ENCODE peak calls at places on chromosome 17, in four cellular contexts. E, A, O and C are unnamed samples.

GRCh38 chr17:44008205-44008909 is 3.9 kb downstream of the NAGS start:
- DNase-seq in O (no peak), E (no peak), A (no peak), C (no peak)

GRCh38 chr17:45376171-45376564 is 56.5 kb downstream of the ARHGAP27 start:
- DNase-seq in E (no peak), O (no peak), A (no peak), C (no peak)

GRCh38 chr17:79079421-79080200 is 5.0 kb downstream of the ENGASE start:
- DNase-seq in O (no peak), A (no peak), E (no peak), C (no peak)

GRCh38 chr17:75508848-75509450 is 6.4 kb downstream of the CASKIN2 start:
- DNase-seq in O (no peak), A (no peak), E (no peak), C (no peak)

GRCh38 chr17:13594310-13594709 is 7.4 kb downstream of the HS3ST3A1 start:
- DNase-seq in E (no peak), O (no peak), A (no peak), C (no peak)

GRCh38 chr17:34412022-34412421 is 49.0 kb upstream of the CCL1 start:
- DNase-seq in E (no peak), O (no peak), A (no peak), C (no peak)

GRCh38 chr17:31472137-31472536 is 80.7 kb downstream of the RAB11FIP4 start:
- DNase-seq in O (no peak), A (no peak), E (no peak), C (no peak)

GRCh38 chr17:79990051-79990592 is 45.5 kb downstream of the TBC1D16 start:
- DNase-seq in E (no peak), O (no peak), A (no peak), C (no peak)

GRCh38 chr17:68184816-68185436 is 62.9 kb upstream of the AMZ2 start:
- DNase-seq in E (no peak), A (no peak), O (peak), C (peak)

GRCh38 chr17:7748098-7748775 is 30.7 kb downstream of the DNAH2 start:
- DNase-seq in O (no peak), A (no peak), E (no peak), C (no peak)

GRCh38 chr17:78281249-78281865 is 49.9 kb downstream of the TMEM235 start:
- DNase-seq in E (no peak), A (no peak), O (no peak), C (no peak)

GRCh38 chr17:27471321-27472269 is 15.3 kb downstream of the KSR1 start:
- DNase-seq in E (no peak), A (no peak), O (peak), C (peak)

GRCh38 chr17:51684214-51684613 is 423.9 kb downstream of the UTP18 start:
- DNase-seq in A (no peak), E (no peak), O (no peak), C (no peak)

GRCh38 chr17:17934796-17935195 is 37.4 kb downstream of the TOM1L2 start:
- DNase-seq in O (no peak), E (no peak), A (no peak), C (no peak)

GRCh38 chr17:45364531-45365390 is 47.9 kb upstream of the MAP3K14 start:
- DNase-seq in E (no peak), A (peak), O (no peak), C (no peak)

GRCh38 chr17:79993390-79994221 is 42.1 kb downstream of the TBC1D16 start:
- DNase-seq in E (no peak), A (peak), O (peak), C (peak)

GRCh38 chr17:83202002-83203000 is 122.9 kb downstream of the METRNL start:
- DNase-seq in O (peak), E (no peak), A (peak), C (peak)

GRCh38 chr17:17382901-17383300 is 79.7 kb downstream of the NT5M start:
- DNase-seq in A (no peak), O (no peak), E (no peak), C (no peak)

GRCh38 chr17:46025510-46025909 is 26.5 kb downstream of the STH start:
- DNase-seq in A (no peak), O (no peak), E (no peak), C (no peak)

GRCh38 chr17:80108321-80108971 is 7.1 kb downstream of the GAA start:
- DNase-seq in E (no peak), O (no peak), A (no peak), C (no peak)

GRCh38 chr17:1752425-1752941 is 9.4 kb upstream of the SERPINF1 start:
- DNase-seq in A (no peak), E (no peak), O (no peak), C (no peak)

GRCh38 chr17:76107507-76107906 is 3.9 kb upstream of the EXOC7 start:
- DNase-seq in A (no peak), O (no peak), E (no peak), C (no peak)

GRCh38 chr17:73569758-73570319 is 74.4 kb downstream of the SDK2 start:
- DNase-seq in E (no peak), A (no peak), O (no peak), C (no peak)

GRCh38 chr17:6496636-6497441 is 52.6 kb downstream of the PIMREG start:
- DNase-seq in A (no peak), E (no peak), O (no peak), C (no peak)

GRCh38 chr17:2101448-2102257 is 46.8 kb downstream of the HIC1 start:
- DNase-seq in E (peak), O (peak), A (no peak), C (peak)

GRCh38 chr17:57537524-57538410 is 207.3 kb downstream of the CCDC182 start:
- DNase-seq in O (no peak), E (no peak), A (no peak), C (no peak)

GRCh38 chr17:74211141-74211928 is 2.0 kb upstream of the TTYH2 start:
- DNase-seq in O (peak), A (no peak), E (no peak), C (peak)

GRCh38 chr17:45013021-45013997 is 38.1 kb downstream of the DCAKD start:
- DNase-seq in O (no peak), A (no peak), E (no peak), C (no peak)

GRCh38 chr17:17350491-17351355 is 47.5 kb downstream of the NT5M start:
- DNase-seq in E (no peak), A (no peak), O (no peak), C (no peak)

GRCh38 chr17:39979865-39980401 is 674 bp upstream of the PSMD3 start:
- DNase-seq in E (peak), O (peak), A (peak), C (peak)

GRCh38 chr17:520447-521167 is 168.0 kb upstream of the RPH3AL start:
- DNase-seq in E (no peak), O (no peak), A (no peak), C (no peak)

GRCh38 chr17:32523827-32524552 is 37.2 kb downstream of the CDK5R1 start:
- DNase-seq in O (no peak), E (no peak), A (no peak), C (peak)

GRCh38 chr17:47325176-47325575 is 1.4 kb downstream of the EFCAB13 start:
- DNase-seq in E (no peak), A (no peak), O (no peak), C (no peak)

GRCh38 chr17:9928601-9929341 is 23.7 kb upstream of the RCVRN start:
- DNase-seq in A (peak), E (no peak), O (no peak), C (no peak)

GRCh38 chr17:63356275-63356905 is 89.7 kb downstream of the CYB561 start:
- DNase-seq in O (no peak), E (no peak), A (no peak), C (no peak)

GRCh38 chr17:78605429-78605828 is 28.2 kb upstream of the DNAH17 start:
- DNase-seq in A (no peak), E (no peak), O (no peak), C (no peak)